ENCODE peak calls at places on chromosomes 12 and 14, in five cellular contexts. N, G, Z, A and E are unnamed samples.

GRCh38 chr12:122506393-122506938 is 5.7 kb upstream of the ZCCHC8 start:
- DNase-seq in N (no peak), G (no peak), Z (no peak), A (no peak), E (no peak)

GRCh38 chr12:51860986-51861385 is 12.5 kb upstream of the FIGNL2 start:
- DNase-seq in N (no peak), G (no peak), Z (no peak), A (no peak), E (no peak)

GRCh38 chr12:113347-113746 is 46.8 kb downstream of the IQSEC3 start:
- DNase-seq in N (no peak), G (no peak), Z (peak; percentile 63), A (no peak), E (no peak)

GRCh38 chr12:62656576-62657362 is 190.1 kb downstream of the MON2 start:
- DNase-seq in N (no peak), G (no peak), Z (no peak), A (no peak), E (no peak)

GRCh38 chr12:31492599-31493196 is 98.2 kb downstream of the DENND5B start:
- DNase-seq in N (no peak), G (no peak), Z (no peak), A (no peak), E (no peak)

GRCh38 chr12:71626098-71626497 is 37.5 kb downstream of the ZFC3H1 start:
- DNase-seq in N (no peak), G (no peak), Z (no peak), A (no peak), E (peak; percentile 8)

GRCh38 chr12:70661762-70662161 is 24.5 kb upstream of the PTPRB start:
- DNase-seq in N (no peak), G (no peak), Z (peak; percentile 43), A (no peak), E (no peak)

GRCh38 chr12:100528471-100529139 is 44.9 kb upstream of the GAS2L3 start:
- DNase-seq in N (no peak), G (no peak), Z (no peak), A (no peak), E (peak; percentile 86)

GRCh38 chr12:57718641-57719528 is 19.7 kb downstream of the AGAP2 start:
- DNase-seq in N (no peak), G (no peak), Z (no peak), A (no peak), E (no peak)

GRCh38 chr12:81094718-81095360 is 17.0 kb downstream of the ACSS3 start:
- DNase-seq in N (no peak), G (no peak), Z (no peak), A (no peak), E (no peak)

GRCh38 chr14:100531152-100531551 is 56.1 kb downstream of the BEGAIN start:
- DNase-seq in N (no peak), G (no peak), Z (no peak), A (no peak), E (no peak)

GRCh38 chr12:2215709-2216560 is 163.1 kb downstream of the CACNA1C start:
- DNase-seq in N (no peak), G (no peak), Z (no peak), A (no peak), E (no peak)

DNA sequence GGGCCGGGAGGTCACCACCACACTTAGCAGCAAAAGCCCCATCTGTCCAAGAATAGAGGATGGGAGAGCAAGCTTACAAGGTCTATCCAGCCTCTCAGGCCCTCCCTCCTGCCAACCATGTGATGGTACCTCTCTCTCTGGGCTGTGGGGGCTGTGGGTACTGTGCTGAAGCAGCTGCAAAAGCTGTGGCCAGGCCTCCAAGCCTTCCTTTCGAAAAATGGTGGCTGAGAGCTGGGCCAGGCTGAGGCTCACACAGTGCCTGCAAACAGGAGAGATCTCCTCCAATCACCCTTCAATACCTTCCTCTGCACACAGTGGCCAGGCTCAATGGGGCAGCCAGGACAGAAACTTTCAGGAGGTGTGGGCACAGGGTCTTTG is 1.1 kb downstream of the IPO4 start:
- DNase-seq in N (no peak), G (no peak), Z (no peak), A (no peak), E (no peak)
- H3K27ac ChIP-seq in N (no peak overlapping the region), G (no peak overlapping the region), Z (no peak overlapping the region), A (peak overlapping the region; percentile 87), E (peak overlapping the region; percentile 8)

GRCh38 chr14:103343164-103343879 is 9.3 kb downstream of the EIF5 start:
- DNase-seq in N (no peak), G (no peak), Z (no peak), A (no peak), E (no peak)

GRCh38 chr14:103341250-103342129 is 7.5 kb downstream of the EIF5 start:
- DNase-seq in N (no peak), G (no peak), Z (no peak), A (no peak), E (no peak)

GRCh38 chr14:103347091-103347815 is 13.2 kb downstream of the EIF5 start:
- DNase-seq in N (no peak), G (no peak), Z (no peak), A (peak; percentile 50), E (no peak)

GRCh38 chr14:103346286-103346685 is 12.2 kb downstream of the EIF5 start:
- DNase-seq in N (no peak), G (no peak), Z (no peak), A (no peak), E (no peak)

DNA sequence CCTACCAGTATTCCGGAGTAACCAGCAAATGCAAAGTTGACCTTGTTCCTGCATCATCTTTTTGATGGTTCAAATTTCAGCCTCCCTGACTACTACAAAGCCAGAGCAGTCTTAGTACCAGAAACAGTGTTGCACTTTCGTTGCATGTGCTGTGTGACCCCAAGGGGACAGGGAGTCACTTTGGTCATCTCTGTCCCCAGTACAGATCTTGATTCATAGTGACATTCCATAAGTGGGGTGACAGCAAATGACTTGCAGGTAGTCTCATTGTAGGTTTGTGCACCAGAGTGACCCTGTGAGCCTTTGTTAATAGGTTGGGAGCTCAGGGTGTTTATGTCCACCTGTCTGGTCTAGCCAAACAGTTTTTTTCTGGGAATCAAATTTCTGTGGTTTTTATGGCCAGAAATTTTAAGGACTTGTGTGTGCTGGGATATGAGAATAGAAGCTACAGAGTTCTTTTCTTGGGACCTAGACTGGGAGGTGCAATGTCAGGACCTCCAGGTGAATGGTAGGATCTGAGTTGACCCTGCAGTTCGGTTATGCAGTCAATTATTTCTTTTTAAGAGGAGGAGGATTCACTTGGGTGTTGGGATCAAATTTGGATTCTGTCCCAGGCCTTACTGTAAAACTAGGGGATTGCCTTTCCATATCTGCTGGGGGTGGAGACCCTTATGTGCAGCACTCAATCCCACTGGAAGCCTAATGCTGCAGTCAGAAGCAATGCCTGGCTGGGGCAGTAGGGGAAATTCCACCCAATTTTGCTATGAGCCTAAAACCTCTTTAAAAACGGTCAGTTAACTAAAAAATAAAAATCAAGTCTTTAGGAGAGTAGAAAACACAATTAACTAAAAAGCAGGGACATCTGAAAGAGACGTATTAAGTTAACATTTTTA is 10.1 kb downstream of the EIF5 start:
- DNase-seq in N (no peak), G (no peak), Z (no peak), A (no peak), E (no peak)
- H3K36me3 ChIP-seq in N (peaks cover 48% of the 10 kb centered on the region), G (peaks cover 60% of the 10 kb centered on the region), Z (peaks cover 54% of the 10 kb centered on the region), A (peaks cover 25% of the 10 kb centered on the region), E (peaks cover 19% of the 10 kb centered on the region)

GRCh38 chr12:14564336-14564959 is 3.2 kb downstream of the PLBD1 start:
- DNase-seq in N (no peak), G (peak; percentile 32), Z (no peak), A (no peak), E (no peak)

GRCh38 chr12:14563051-14563450 is 4.6 kb downstream of the PLBD1 start:
- DNase-seq in N (no peak), G (no peak), Z (no peak), A (peak; percentile 48), E (peak; percentile 86)

GRCh38 chr12:14558377-14559051 is 9.2 kb downstream of the PLBD1 start:
- DNase-seq in N (no peak), G (no peak), Z (no peak), A (no peak), E (peak; percentile 75)

GRCh38 chr12:14560904-14561574 is 6.6 kb downstream of the PLBD1 start:
- DNase-seq in N (no peak), G (no peak), Z (no peak), A (peak; percentile 50), E (peak; percentile 94)

GRCh38 chr12:14561677-14562076 is 6.0 kb downstream of the PLBD1 start:
- DNase-seq in N (no peak), G (no peak), Z (no peak), A (peak; percentile 89), E (peak; percentile 77)
- H3K4me1 ChIP-seq in N (no peaks in the 10 kb centered on the region), G (no peaks in the 10 kb centered on the region), Z (no peaks in the 10 kb centered on the region), A (peaks cover 60% of the 10 kb centered on the region), E (peaks cover 11% of the 10 kb centered on the region)

GRCh38 chr12:19285793-19286448 is 153.4 kb upstream of the AEBP2 start:
- DNase-seq in N (no peak), G (no peak), Z (peak; percentile 2), A (no peak), E (no peak)

GRCh38 chr12:19277707-19278106 is 148.2 kb downstream of the PLEKHA5 start:
- DNase-seq in N (no peak), G (no peak), Z (no peak), A (no peak), E (no peak)

GRCh38 chr12:19284658-19285057 is 154.6 kb upstream of the AEBP2 start:
- DNase-seq in N (no peak), G (no peak), Z (no peak), A (no peak), E (no peak)

GRCh38 chr12:19278407-19278806 is 148.9 kb downstream of the PLEKHA5 start:
- DNase-seq in N (no peak), G (no peak), Z (no peak), A (no peak), E (no peak)

DNA sequence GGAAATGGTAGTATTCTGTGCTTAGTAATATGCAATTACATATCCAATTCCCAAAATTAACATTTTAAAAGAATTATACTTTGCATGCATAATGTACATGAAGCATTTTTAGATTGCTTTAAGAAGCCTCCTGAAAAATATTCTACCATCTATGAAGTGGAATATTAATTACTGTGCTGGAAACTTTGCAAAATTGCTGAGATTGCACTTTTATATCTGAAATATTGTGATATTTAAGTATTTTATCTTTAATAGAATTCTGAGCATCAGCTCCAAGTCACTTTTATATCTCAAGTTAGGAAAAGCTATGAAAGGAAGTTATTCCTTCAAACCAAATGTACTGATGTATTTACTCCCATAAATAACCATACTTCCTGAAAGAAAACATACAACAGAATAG is 152.6 kb downstream of the PLEKHA5 start:
- DNase-seq in N (no peak), G (no peak), Z (no peak), A (no peak), E (no peak)
- H3K27ac ChIP-seq in N (no peak overlapping the region), G (no peak overlapping the region), Z (no peak overlapping the region), A (no peak overlapping the region), E (no peak overlapping the region)

GRCh38 chr12:4289334-4289878 is 15.8 kb downstream of the CCND2 start:
- DNase-seq in N (no peak), G (no peak), Z (no peak), A (no peak), E (no peak)
- H3K36me3 ChIP-seq in N (peaks cover 70% of the 10 kb centered on the region), G (no peaks in the 10 kb centered on the region), Z (no peaks in the 10 kb centered on the region), A (no peaks in the 10 kb centered on the region), E (peaks cover 8% of the 10 kb centered on the region)

GRCh38 chr14:60646202-60646886 is 2.9 kb downstream of the SIX1 start:
- DNase-seq in N (no peak), G (no peak), Z (peak; percentile 45), A (no peak), E (no peak)
- H3K4me1 ChIP-seq in N (peaks cover 16% of the 10 kb centered on the region), G (peaks cover 9% of the 10 kb centered on the region), Z (peaks cover 21% of the 10 kb centered on the region), A (peaks cover 54% of the 10 kb centered on the region), E (peaks cover 14% of the 10 kb centered on the region)